ENCODE peak calls at places on chromosomes 16 and 17, in four cellular contexts. R is stimulated activated CD4-positive, alpha-beta T cell treated with anti-CD3 and anti-CD28 coated beads, Interleukin-4, amount 100 ng/mL, for 1 hour; N is NCI-H1417 treated with DMSO at 0.1 percent for 48 hours; C is kidney tubule cell. F is an unnamed sample.

GRCh38 chr16:88686062-88686438 is 257 bp downstream of the SNAI3 start:
- DNase-seq in R (peak), N (no peak), C (peak), F (no peak)

GRCh38 chr17:57739402-57740224 is 5.5 kb downstream of the CCDC182 start:
- DNase-seq in R (no peak), N (no peak), C (peak), F (no peak)

GRCh38 chr16:25264599-25264998 is 7.0 kb upstream of the ZKSCAN2 start:
- DNase-seq in C (no peak), N (no peak), R (no peak), F (no peak)

GRCh38 chr17:72590382-72590781 is 469.6 kb downstream of the SOX9 start:
- DNase-seq in C (peak), R (no peak), N (no peak), F (no peak)

GRCh38 chr17:34979650-34980352 is 511 bp upstream of the LIG3 start:
- DNase-seq in R (no peak), N (no peak), C (no peak), F (no peak)

GRCh38 chr16:47160422-47160821 is 16.7 kb upstream of the NETO2 start:
- DNase-seq in R (no peak), C (no peak), N (no peak), F (no peak)

GRCh38 chr17:3794890-3795757 is 5.9 kb downstream of the ITGAE start:
- DNase-seq in N (no peak), R (no peak), C (peak), F (no peak)

GRCh38 chr16:84315422-84315821 is 20.7 kb downstream of the WFDC1 start:
- DNase-seq in N (no peak), R (no peak), C (no peak), F (no peak)

GRCh38 chr16:27326251-27326650 is 12.5 kb downstream of the IL4R start:
- DNase-seq in C (no peak), R (no peak), N (no peak), F (no peak)

GRCh38 chr17:30005709-30006320 is 64.4 kb downstream of the EFCAB5 start:
- DNase-seq in N (no peak), C (no peak), R (no peak), F (no peak)

GRCh38 chr16:54116126-54116525 is 170.5 kb downstream of the IRX3 start:
- DNase-seq in C (no peak), R (no peak), N (no peak), F (no peak)

GRCh38 chr17:21252875-21253645 is at the start of gene NATD1:
- DNase-seq in C (peak), N (no peak), R (peak), F (peak)

GRCh38 chr16:57536306-57537193 is at the start of gene CCDC102A:
- DNase-seq in C (peak), N (no peak), R (peak), F (no peak)

GRCh38 chr17:45333702-45334092 is 16.9 kb upstream of the MAP3K14 start:
- DNase-seq in N (no peak), C (no peak), R (no peak), F (no peak)

GRCh38 chr17:73786286-73786743 is 142.1 kb upstream of the SDK2 start:
- DNase-seq in R (no peak), N (no peak), C (peak), F (no peak)